ENCODE peak calls at places on chromosomes 11 and 22, in six cellular contexts. J, M, Y, P, N and O are unnamed samples. For H3K4me1, the result is how much of the 10 kb centered on the place peaks cover.

GRCh38 chr11:3810951-3811350 is 2.6 kb downstream of the PGAP2 start:
- ATAC-seq in J (no peak), M (no peak), Y (no peak), P (no peak), N (no peak), O (no peak)

GRCh38 chr11:70272009-70272408 is 1.5 kb downstream of the PPFIA1 start:
- ATAC-seq in J (no peak), M (no peak), Y (no peak), P (no peak), N (no peak), O (no peak)

GRCh38 chr11:8033791-8034585 is 46.9 kb downstream of the EIF3F start:
- ATAC-seq in J (no peak), M (no peak), Y (no peak), P (no peak), N (no peak), O (no peak)

GRCh38 chr11:66082936-66083698 is 13.0 kb downstream of the PACS1 start:
- ATAC-seq in J (no peak), M (no peak), Y (no peak), P (peak), N (peak), O (no peak)

GRCh38 chr11:2843551-2843950 is 42.0 kb downstream of the CDKN1C start:
- ATAC-seq in J (no peak), M (no peak), Y (no peak), P (no peak), N (no peak), O (no peak)

GRCh38 chr22:40105755-40106154 is 72.0 kb upstream of the TNRC6B start:
- ATAC-seq in J (no peak), M (no peak), Y (no peak), P (no peak), N (no peak), O (no peak)

GRCh38 chr11:75766449-75767227 is 1.9 kb upstream of the DGAT2 start:
- ATAC-seq in J (no peak), M (no peak), Y (no peak), P (no peak), N (no peak), O (no peak)

GRCh38 chr11:103844327-103845215 is 191.9 kb upstream of the DDI1 start:
- ATAC-seq in J (no peak), M (peak), Y (no peak), P (no peak), N (no peak), O (no peak)

GRCh38 chr11:86931965-86932332 is 23.2 kb downstream of the FZD4 start:
- ATAC-seq in J (no peak), M (peak), Y (no peak), P (no peak), N (peak), O (no peak)

GRCh38 chr22:42967005-42967404 is 47.9 kb downstream of the PACSIN2 start:
- ATAC-seq in J (no peak), M (no peak), Y (peak), P (no peak), N (no peak), O (no peak)

GRCh38 chr11:86577663-86578636 is 94.5 kb downstream of the ME3 start:
- ATAC-seq in J (peak), M (no peak), Y (peak), P (peak), N (no peak), O (peak)

GRCh38 chr11:970319-970871 is 44.7 kb downstream of the AP2A2 start:
- ATAC-seq in J (no peak), M (no peak), Y (no peak), P (no peak), N (no peak), O (no peak)

GRCh38 chr11:19938051-19938856 is 222.0 kb downstream of the DBX1 start:
- ATAC-seq in J (peak), M (peak), Y (peak), P (peak), N (peak), O (no peak)

GRCh38 chr11:20368441-20368840 is 4.9 kb downstream of the HTATIP2 start:
- ATAC-seq in J (no peak), M (no peak), Y (no peak), P (no peak), N (no peak), O (no peak)

GRCh38 chr11:121626507-121626875 is 173.7 kb upstream of the SORL1-AS1 start:
- ATAC-seq in J (no peak), M (no peak), Y (no peak), P (no peak), N (no peak), O (no peak)

GRCh38 chr11:19079643-19080440 is 19.3 kb upstream of the MRGPRX2 start:
- ATAC-seq in J (peak), M (no peak), Y (no peak), P (peak), N (no peak), O (peak)

GRCh38 chr11:92627615-92628201 is 341.7 kb upstream of the MTNR1B start:
- ATAC-seq in J (no peak), M (no peak), Y (no peak), P (no peak), N (no peak), O (peak)

GRCh38 chr11:60087239-60087638 is 1.2 kb upstream of the MS4A2 start:
- ATAC-seq in J (no peak), M (no peak), Y (no peak), P (no peak), N (no peak), O (no peak)

GRCh38 chr22:30382340-30382739 is 4.9 kb downstream of the RNF215 start:
- ATAC-seq in J (no peak), M (no peak), Y (no peak), P (no peak), N (no peak), O (no peak)

GRCh38 chr22:49033616-49034015 is 794.1 kb downstream of the BRD1 start:
- ATAC-seq in J (no peak), M (no peak), Y (no peak), P (no peak), N (no peak), O (no peak)

GRCh38 chr11:96339704-96340554 is 3.1 kb downstream of the MAML2 start:
- ATAC-seq in J (no peak), M (no peak), Y (peak), P (no peak), N (no peak), O (no peak)

GRCh38 chr22:22474733-22475132 is 33.8 kb downstream of the ZNF280B start:
- ATAC-seq in J (no peak), M (no peak), Y (peak), P (no peak), N (peak), O (no peak)

GRCh38 chr11:4626207-4627105 is 10.8 kb upstream of the OR51D1 start:
- ATAC-seq in J (no peak), M (peak), Y (peak), P (peak), N (peak), O (no peak)

GRCh38 chr22:46668116-46668515 is 47.9 kb downstream of the GRAMD4 start:
- ATAC-seq in J (no peak), M (no peak), Y (no peak), P (no peak), N (no peak), O (no peak)

GRCh38 chr11:120571476-120571875 is 59.9 kb downstream of the GRIK4 start:
- ATAC-seq in J (no peak), M (no peak), Y (no peak), P (no peak), N (no peak), O (no peak)

GRCh38 chr11:13184295-13184794 is 93.2 kb upstream of the BMAL1 start:
- ATAC-seq in J (peak), M (no peak), Y (no peak), P (no peak), N (no peak), O (no peak)

GRCh38 chr22:44410396-44411056 is 87.5 kb downstream of the RTL6 start:
- ATAC-seq in J (no peak), M (no peak), Y (no peak), P (no peak), N (no peak), O (peak)

GRCh38 chr11:104222464-104222863 is 58.5 kb upstream of the PDGFD start:
- ATAC-seq in J (no peak), M (peak), Y (no peak), P (no peak), N (no peak), O (no peak)

GRCh38 chr11:10498426-10499250 is 42.3 kb downstream of the RNF141 start:
- ATAC-seq in J (no peak), M (no peak), Y (no peak), P (no peak), N (no peak), O (no peak)

GRCh38 chr22:39859903-39860588 is 33.5 kb downstream of the ENTHD1 start:
- ATAC-seq in J (no peak), M (peak), Y (no peak), P (no peak), N (no peak), O (no peak)

GRCh38 chr11:2320591-2321310 is 18.9 kb downstream of the TSPAN32 start:
- ATAC-seq in J (peak), M (no peak), Y (no peak), P (no peak), N (no peak), O (no peak)

GRCh38 chr11:57793711-57794110 is 32.1 kb downstream of the CTNND1 start:
- ATAC-seq in J (no peak), M (no peak), Y (no peak), P (no peak), N (no peak), O (no peak)

GRCh38 chr11:57792060-57792541 is 30.5 kb downstream of the CTNND1 start:
- ATAC-seq in J (peak), M (peak), Y (no peak), P (no peak), N (peak), O (peak)

GRCh38 chr11:57791321-57792059 is 29.9 kb downstream of the CTNND1 start:
- ATAC-seq in J (no peak), M (no peak), Y (no peak), P (no peak), N (no peak), O (no peak)

GRCh38 chr11:57787920-57788716 is 26.5 kb downstream of the CTNND1 start:
- ATAC-seq in J (no peak), M (peak), Y (peak), P (no peak), N (peak), O (no peak)

GRCh38 chr11:57792870-57793269 is 31.3 kb downstream of the CTNND1 start:
- ATAC-seq in J (peak), M (peak), Y (no peak), P (peak), N (peak), O (peak)
- H3K4me3 ChIP-seq in J (no peak), M (no peak), Y (no peak), P (no peak), N (no peak), O (no peak)

GRCh38 chr11:11845551-11845950 is 3.8 kb downstream of the USP47 start:
- ATAC-seq in J (no peak), M (no peak), Y (no peak), P (no peak), N (no peak), O (no peak)
- H3K4me1 ChIP-seq in J (half or more), M (under half), Y (half or more), P (half or more), N (under half), O (under half)

GRCh38 chr11:119375629-119376196 is 5.8 kb downstream of the USP2 start:
- ATAC-seq in J (peak), M (no peak), Y (no peak), P (no peak), N (peak), O (peak)
- TF ChIP-seq EP300 in J (no peak), M (no peak), Y (no peak), P (no peak), N (no peak), O (no peak)

DNA sequence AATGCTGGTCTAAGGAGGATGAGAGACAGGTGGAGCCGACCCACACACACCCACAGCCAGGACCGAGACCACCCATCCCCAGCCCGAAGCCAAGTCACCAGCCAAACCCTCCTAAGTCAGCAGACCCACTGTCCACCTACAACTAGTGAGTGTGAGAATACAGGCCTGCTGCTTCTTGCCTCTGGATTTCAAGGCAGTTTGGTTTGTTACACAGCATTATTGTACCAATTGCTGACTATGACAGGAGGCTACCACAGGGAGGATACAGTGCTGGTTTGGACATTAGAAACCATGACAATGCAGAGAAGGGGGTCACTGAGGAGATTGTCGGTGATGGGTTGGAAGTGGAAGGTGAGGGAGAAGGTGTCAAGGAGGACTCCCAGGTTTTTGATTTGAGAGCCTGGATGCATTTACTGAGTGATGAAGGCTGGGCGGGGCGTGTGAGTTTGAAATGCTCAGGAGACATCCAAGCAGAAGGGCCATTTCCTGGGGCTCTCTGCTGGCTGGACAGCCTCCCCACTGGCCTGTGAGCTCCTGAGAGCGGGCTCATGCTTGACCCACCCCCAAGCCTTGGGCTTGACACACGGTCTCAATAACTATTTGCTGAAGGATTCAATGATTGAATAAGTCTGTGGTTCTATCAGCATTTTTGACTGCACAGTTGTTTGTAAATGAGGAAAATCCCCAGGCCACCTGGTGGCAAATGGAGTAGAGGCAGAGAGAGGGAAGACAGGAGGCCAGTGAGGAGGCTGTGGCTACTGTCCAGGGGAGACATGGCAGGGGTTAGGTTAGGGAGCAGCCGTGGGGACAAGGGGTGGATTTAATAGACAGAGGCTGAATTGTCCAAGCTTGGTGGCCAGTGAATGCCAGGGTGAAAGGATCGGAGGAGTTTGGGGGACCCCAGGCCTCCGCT is 9.4 kb upstream of the SSTR3 start:
- ATAC-seq in J (no peak), M (no peak), Y (peak), P (no peak), N (no peak), O (no peak)
- H3K4me3 ChIP-seq in J (no peak), M (peak), Y (no peak), P (no peak), N (no peak), O (no peak)

GRCh38 chr11:67289651-67290479 is 762 bp downstream of the ANKRD13D start:
- ATAC-seq in J (no peak), M (peak), Y (peak), P (peak), N (peak), O (no peak)
- H3K4me1 ChIP-seq in J (under half), M (under half), Y (under half), P (under half), N (under half), O (under half)